ENCODE peak calls at places on chromosomes 11 and 22, in eight cellular contexts. One of them, this sample, is unnamed.

GRCh38 chr11:92222701-92223100 is 1.9 kb upstream of the FAT3 start:
- DNase-seq in HepG2: no peak
- DNase-seq in A549: no peak
- DNase-seq in GM12878: no peak
- DNase-seq in HCT116: no peak
- DNase-seq in H1: no peak
- DNase-seq in K562: no peak
- DNase-seq in SK-N-SH: no peak
- DNase-seq in this sample: no peak

GRCh38 chr11:3855808-3856491 is 486 bp downstream of the STIM1 start:
- DNase-seq in SK-N-SH: no peak
- DNase-seq in H1: peak
- DNase-seq in A549: peak
- DNase-seq in K562: peak
- DNase-seq in GM12878: no peak
- DNase-seq in HepG2: no peak
- DNase-seq in HCT116: no peak
- DNase-seq in this sample: no peak

GRCh38 chr11:70788247-70789022 is 390.1 kb downstream of the CTTN start:
- DNase-seq in HepG2: no peak
- DNase-seq in SK-N-SH: no peak
- DNase-seq in GM12878: no peak
- DNase-seq in H1: no peak
- DNase-seq in HCT116: peak
- DNase-seq in K562: no peak
- DNase-seq in A549: peak
- DNase-seq in this sample: peak

GRCh38 chr11:67437082-67437821 is at the start of gene PTPRCAP:
- DNase-seq in A549: no peak
- DNase-seq in GM12878: no peak
- DNase-seq in HCT116: no peak
- DNase-seq in HepG2: no peak
- DNase-seq in SK-N-SH: no peak
- DNase-seq in K562: peak
- DNase-seq in H1: no peak
- DNase-seq in this sample: no peak

GRCh38 chr22:44724859-44725258 is 22.9 kb downstream of the PRR5 start:
- DNase-seq in GM12878: no peak
- DNase-seq in SK-N-SH: no peak
- DNase-seq in A549: no peak
- DNase-seq in K562: no peak
- DNase-seq in H1: no peak
- DNase-seq in HCT116: no peak
- DNase-seq in HepG2: no peak
- DNase-seq in this sample: no peak

GRCh38 chr11:65817312-65817814 is 16.4 kb upstream of the SNX32 start:
- DNase-seq in A549: no peak
- DNase-seq in SK-N-SH: no peak
- DNase-seq in H1: no peak
- DNase-seq in HepG2: no peak
- DNase-seq in HCT116: no peak
- DNase-seq in K562: peak
- DNase-seq in GM12878: no peak
- DNase-seq in this sample: no peak

GRCh38 chr22:39628563-39629080 is 58.1 kb downstream of the CACNA1I start:
- DNase-seq in HCT116: no peak
- DNase-seq in SK-N-SH: no peak
- DNase-seq in GM12878: no peak
- DNase-seq in K562: no peak
- DNase-seq in A549: no peak
- DNase-seq in HepG2: no peak
- DNase-seq in H1: no peak
- DNase-seq in this sample: no peak

GRCh38 chr11:64619811-64620285 is 28.8 kb downstream of the SLC22A12 start:
- DNase-seq in K562: peak
- DNase-seq in HCT116: peak
- DNase-seq in H1: no peak
- DNase-seq in HepG2: peak
- DNase-seq in SK-N-SH: peak
- DNase-seq in GM12878: no peak
- DNase-seq in A549: no peak
- DNase-seq in this sample: peak

GRCh38 chr22:19607198-19608113 is 83.2 kb upstream of the CLDN5 start:
- DNase-seq in GM12878: no peak
- DNase-seq in A549: no peak
- DNase-seq in HCT116: no peak
- DNase-seq in SK-N-SH: no peak
- DNase-seq in HepG2: no peak
- DNase-seq in H1: peak
- DNase-seq in K562: peak
- DNase-seq in this sample: peak

GRCh38 chr22:39935116-39935515 is 25.1 kb upstream of the TMA7B start:
- DNase-seq in GM12878: no peak
- DNase-seq in K562: no peak
- DNase-seq in HepG2: no peak
- DNase-seq in H1: no peak
- DNase-seq in HCT116: no peak
- DNase-seq in A549: no peak
- DNase-seq in SK-N-SH: no peak
- DNase-seq in this sample: no peak

GRCh38 chr11:5301846-5302245 is at the start of gene OR51B4:
- DNase-seq in HCT116: no peak
- DNase-seq in SK-N-SH: no peak
- DNase-seq in HepG2: no peak
- DNase-seq in A549: no peak
- DNase-seq in H1: no peak
- DNase-seq in GM12878: no peak
- DNase-seq in K562: no peak
- DNase-seq in this sample: no peak

DNA sequence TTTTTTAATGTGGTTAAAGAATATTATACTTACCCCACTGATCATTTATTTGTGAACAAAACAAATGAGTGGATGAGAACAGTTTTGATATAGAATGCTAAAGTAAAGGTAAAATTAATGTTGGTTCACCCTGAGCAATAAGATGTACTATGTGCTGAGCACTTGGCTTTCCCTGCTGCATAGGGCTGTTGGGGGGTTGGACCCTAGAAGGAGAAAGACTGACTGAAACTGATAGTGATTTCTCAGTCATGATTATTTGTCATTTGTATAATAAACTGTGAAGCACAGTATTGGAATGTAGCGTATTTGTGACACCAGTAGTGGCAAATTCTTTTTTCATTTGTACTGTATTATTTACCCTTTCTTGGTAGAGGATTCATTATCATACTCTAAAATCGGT is 63.3 kb downstream of the PRMT3 start:
- DNase-seq in GM12878: no peak
- DNase-seq in K562: no peak
- DNase-seq in HepG2: no peak
- DNase-seq in H1: no peak
- DNase-seq in A549: no peak
- DNase-seq in SK-N-SH: no peak
- DNase-seq in HCT116: no peak
- DNase-seq in this sample: no peak
- TF ChIP-seq RAD21 in GM12878: no peak
- TF ChIP-seq RAD21 in K562: no peak
- TF ChIP-seq RAD21 in HepG2: no peak
- TF ChIP-seq RAD21 in H1: no peak
- TF ChIP-seq RAD21 in A549: no peak
- TF ChIP-seq RAD21 in SK-N-SH: no peak
- TF ChIP-seq RAD21 in HCT116: no peak
- TF ChIP-seq RAD21 in this sample: no peak

GRCh38 chr11:111999111-111999510 is 26.1 kb upstream of the DLAT start:
- DNase-seq in K562: no peak
- DNase-seq in H1: no peak
- DNase-seq in HCT116: no peak
- DNase-seq in HepG2: no peak
- DNase-seq in SK-N-SH: no peak
- DNase-seq in A549: no peak
- DNase-seq in GM12878: no peak
- DNase-seq in this sample: no peak

GRCh38 chr11:112002491-112003216 is 22.6 kb upstream of the DLAT start:
- DNase-seq in K562: no peak
- DNase-seq in H1: no peak
- DNase-seq in GM12878: no peak
- DNase-seq in A549: no peak
- DNase-seq in SK-N-SH: no peak
- DNase-seq in HCT116: no peak
- DNase-seq in HepG2: no peak
- DNase-seq in this sample: no peak

GRCh38 chr11:112000703-112001102 is 24.5 kb upstream of the DLAT start:
- DNase-seq in HCT116: no peak
- DNase-seq in H1: no peak
- DNase-seq in K562: no peak
- DNase-seq in SK-N-SH: no peak
- DNase-seq in A549: no peak
- DNase-seq in GM12878: no peak
- DNase-seq in HepG2: no peak
- DNase-seq in this sample: no peak

GRCh38 chr11:112005422-112006094 is 19.6 kb upstream of the DLAT start:
- DNase-seq in SK-N-SH: no peak
- DNase-seq in HepG2: no peak
- DNase-seq in HCT116: no peak
- DNase-seq in GM12878: no peak
- DNase-seq in A549: no peak
- DNase-seq in K562: no peak
- DNase-seq in H1: no peak
- DNase-seq in this sample: no peak

DNA sequence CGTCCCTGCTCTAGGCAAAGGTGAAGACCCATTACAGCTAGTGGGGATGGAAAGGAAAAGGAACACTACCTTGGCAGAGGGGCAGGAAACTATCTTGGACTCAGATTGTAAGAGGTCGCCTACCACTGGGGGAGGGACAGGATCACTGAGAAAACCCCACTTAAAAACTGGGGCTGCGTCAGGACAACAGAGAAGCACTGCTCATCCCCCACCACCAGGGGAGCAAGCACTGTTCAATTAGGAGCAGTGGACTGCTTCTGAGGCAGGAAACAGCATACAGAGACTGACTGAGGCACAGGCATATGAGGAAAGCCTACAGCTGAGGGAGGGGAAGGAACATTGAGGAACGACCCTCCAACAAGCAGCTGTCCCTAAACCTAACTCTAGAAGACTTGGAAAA is 20.8 kb upstream of the DLAT start:
- DNase-seq in H1: peak
- DNase-seq in A549: peak
- DNase-seq in GM12878: no peak
- DNase-seq in K562: peak
- DNase-seq in SK-N-SH: peak
- DNase-seq in HCT116: peak
- DNase-seq in HepG2: peak
- DNase-seq in this sample: no peak
- TF ChIP-seq RAD21 in H1: peak
- TF ChIP-seq RAD21 in A549: no peak
- TF ChIP-seq RAD21 in GM12878: peak
- TF ChIP-seq RAD21 in K562: no peak
- TF ChIP-seq RAD21 in SK-N-SH: no peak
- TF ChIP-seq RAD21 in HCT116: peak
- TF ChIP-seq RAD21 in HepG2: no peak
- TF ChIP-seq RAD21 in this sample: peak

GRCh38 chr11:46238967-46239800 is 38.3 kb upstream of the CREB3L1 start:
- DNase-seq in HepG2: peak
- DNase-seq in H1: peak
- DNase-seq in SK-N-SH: peak
- DNase-seq in K562: peak
- DNase-seq in A549: peak
- DNase-seq in HCT116: peak
- DNase-seq in GM12878: no peak
- DNase-seq in this sample: peak
- TF ChIP-seq RAD21 in HepG2: peak
- TF ChIP-seq RAD21 in H1: peak
- TF ChIP-seq RAD21 in SK-N-SH: peak
- TF ChIP-seq RAD21 in K562: peak
- TF ChIP-seq RAD21 in A549: peak
- TF ChIP-seq RAD21 in HCT116: no peak
- TF ChIP-seq RAD21 in GM12878: peak
- TF ChIP-seq RAD21 in this sample: peak

GRCh38 chr22:46038516-46039430 is 61.8 kb upstream of the WNT7B start:
- DNase-seq in GM12878: no peak
- DNase-seq in H1: no peak
- DNase-seq in K562: no peak
- DNase-seq in HepG2: no peak
- DNase-seq in HCT116: no peak
- DNase-seq in SK-N-SH: no peak
- DNase-seq in A549: no peak
- DNase-seq in this sample: no peak

GRCh38 chr22:46041642-46042041 is 64.7 kb upstream of the WNT7B start:
- DNase-seq in HepG2: no peak
- DNase-seq in HCT116: no peak
- DNase-seq in H1: no peak
- DNase-seq in A549: no peak
- DNase-seq in K562: no peak
- DNase-seq in GM12878: no peak
- DNase-seq in SK-N-SH: no peak
- DNase-seq in this sample: no peak

GRCh38 chr22:46042786-46043185 is 65.8 kb upstream of the WNT7B start:
- DNase-seq in SK-N-SH: no peak
- DNase-seq in GM12878: no peak
- DNase-seq in HCT116: no peak
- DNase-seq in K562: no peak
- DNase-seq in A549: no peak
- DNase-seq in H1: no peak
- DNase-seq in HepG2: no peak
- DNase-seq in this sample: peak

GRCh38 chr22:46039531-46039930 is 62.6 kb upstream of the WNT7B start:
- DNase-seq in K562: no peak
- DNase-seq in A549: no peak
- DNase-seq in SK-N-SH: no peak
- DNase-seq in HepG2: no peak
- DNase-seq in GM12878: no peak
- DNase-seq in H1: no peak
- DNase-seq in HCT116: no peak
- DNase-seq in this sample: no peak

DNA sequence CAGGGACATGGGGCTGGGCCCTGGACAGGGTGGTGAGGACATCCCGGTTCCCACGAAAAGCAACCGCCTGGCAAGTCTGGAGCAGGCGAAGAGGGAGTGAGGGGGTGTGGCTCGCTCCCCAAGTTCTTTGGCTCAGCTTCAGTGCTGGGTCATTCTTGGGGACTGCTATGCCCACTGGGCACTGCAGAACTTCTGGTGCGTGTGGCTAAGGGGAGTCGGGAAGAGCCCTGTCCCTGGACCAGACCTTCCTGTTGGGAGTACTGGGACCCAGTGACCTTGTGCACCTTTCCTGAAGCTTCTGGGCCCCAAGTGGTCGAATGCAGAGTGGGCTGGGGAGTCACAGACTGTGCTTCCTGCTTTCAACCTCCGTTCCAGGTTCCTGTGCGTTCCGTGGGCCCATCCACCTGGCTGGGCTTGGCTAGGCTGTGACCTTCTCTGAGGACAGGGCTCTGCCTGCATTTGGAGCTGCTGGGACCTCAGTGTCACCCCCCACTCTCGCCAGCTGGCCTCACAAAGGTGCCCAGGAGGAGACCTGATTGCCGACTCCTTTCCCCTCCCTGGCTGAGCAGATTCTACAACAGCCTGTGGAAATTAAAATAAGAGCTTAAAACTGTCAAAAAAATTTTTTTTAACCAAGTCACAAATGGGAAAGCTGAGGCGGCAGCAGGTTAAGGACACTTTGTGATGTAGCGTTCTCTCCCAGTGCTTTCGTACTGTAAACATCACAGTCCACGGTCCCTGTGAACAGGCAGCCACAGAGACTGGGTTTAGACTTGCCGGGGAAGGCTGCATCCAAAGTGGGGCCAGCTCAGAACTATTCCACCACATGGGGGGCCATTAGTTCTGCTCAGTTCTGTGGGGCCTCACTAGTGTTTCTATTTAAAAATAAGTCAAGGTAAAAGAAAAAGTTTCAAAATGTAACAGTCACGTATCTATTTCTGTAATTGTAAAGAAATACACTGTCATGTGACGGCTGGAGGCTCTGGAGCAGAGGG is 63.8 kb upstream of the WNT7B start:
- DNase-seq in HepG2: no peak
- DNase-seq in HCT116: no peak
- DNase-seq in K562: no peak
- DNase-seq in SK-N-SH: no peak
- DNase-seq in GM12878: no peak
- DNase-seq in A549: no peak
- DNase-seq in H1: no peak
- DNase-seq in this sample: no peak
- TF ChIP-seq RAD21 in HepG2: no peak
- TF ChIP-seq RAD21 in HCT116: no peak
- TF ChIP-seq RAD21 in K562: no peak
- TF ChIP-seq RAD21 in SK-N-SH: no peak
- TF ChIP-seq RAD21 in GM12878: no peak
- TF ChIP-seq RAD21 in A549: no peak
- TF ChIP-seq RAD21 in H1: no peak
- TF ChIP-seq RAD21 in this sample: no peak

This sample was measured in IMR-90.